ENCODE peak calls at places on chromosomes 11 and 22, in six cellular contexts. F is lower leg skin; D is cardiac septum; N is naive thymus-derived CD4-positive, alpha-beta T cell; P is HTR-8/SVneo; T is gastrocnemius medialis. W is an unnamed sample.

GRCh38 chr11:86041975-86042378 is 26.9 kb downstream of the PICALM start:
- DNase-seq in F (no peak), D (no peak), N (peak), P (peak), T (peak), W (peak)

GRCh38 chr11:133038850-133039249 is 493.5 kb downstream of the OPCML start:
- DNase-seq in F (peak), D (no peak), N (no peak), P (no peak), T (no peak), W (no peak)

GRCh38 chr22:29343313-29343805 is 27.9 kb upstream of the RASL10A start:
- DNase-seq in F (no peak), D (peak), N (no peak), P (no peak), T (no peak), W (peak)

GRCh38 chr11:18650859-18651557 is 16.9 kb upstream of the SPTY2D1 start:
- DNase-seq in F (peak), D (no peak), N (peak), P (no peak), T (no peak), W (peak)

GRCh38 chr11:99682646-99683045 is 661.9 kb downstream of the CNTN5 start:
- DNase-seq in F (no peak), D (no peak), N (no peak), P (no peak), T (no peak), W (no peak)

GRCh38 chr11:64863381-64864060 is 14.9 kb downstream of the EHD1 start:
- DNase-seq in F (no peak), D (no peak), N (no peak), P (no peak), T (no peak), W (no peak)

GRCh38 chr22:20912494-20912893 is 4.7 kb upstream of the CRKL start:
- DNase-seq in F (no peak), D (no peak), N (no peak), P (no peak), T (no peak), W (no peak)

GRCh38 chr22:44807232-44807631 is 54.9 kb downstream of the ARHGAP8 start:
- DNase-seq in F (no peak), D (no peak), N (no peak), P (no peak), T (no peak), W (no peak)

GRCh38 chr11:66985508-66986177 is 10.5 kb downstream of the C11orf86 start:
- DNase-seq in F (no peak), D (no peak), N (no peak), P (no peak), T (peak), W (no peak)

GRCh38 chr11:27012254-27012921 is 18.5 kb downstream of the FIBIN start:
- DNase-seq in F (no peak), D (no peak), N (no peak), P (no peak), T (no peak), W (no peak)

GRCh38 chr22:46657996-46658947 is 38.1 kb downstream of the GRAMD4 start:
- DNase-seq in F (no peak), D (no peak), N (no peak), P (no peak), T (no peak), W (no peak)

GRCh38 chr11:61922539-61922938 is 5.2 kb upstream of the RAB3IL1 start:
- DNase-seq in F (peak), D (peak), N (no peak), P (no peak), T (peak), W (peak)

GRCh38 chr11:2186669-2187266 is 15.2 kb upstream of the TH start:
- DNase-seq in F (no peak), D (no peak), N (peak), P (peak), T (no peak), W (no peak)

GRCh38 chr11:1113405-1114201 is 38.9 kb downstream of the MUC2 start:
- DNase-seq in F (no peak), D (no peak), N (no peak), P (no peak), T (no peak), W (no peak)

GRCh38 chr11:926341-926916 is 759 bp downstream of the AP2A2 start:
- DNase-seq in F (no peak), D (no peak), N (no peak), P (peak), T (no peak), W (peak)

GRCh38 chr11:45162916-45163879 is 16.8 kb downstream of the PRDM11 start:
- DNase-seq in F (no peak), D (peak), N (no peak), P (no peak), T (no peak), W (no peak)

GRCh38 chr11:70176940-70177689 is 26.0 kb upstream of the FADD start:
- DNase-seq in F (no peak), D (no peak), N (peak), P (peak), T (no peak), W (no peak)

GRCh38 chr11:69588270-69588669 is 52.7 kb upstream of the CCND1 start:
- DNase-seq in F (peak), D (peak), N (no peak), P (peak), T (no peak), W (no peak)

GRCh38 chr11:126751242-126751641 is 249.3 kb downstream of the KIRREL3 start:
- DNase-seq in F (no peak), D (no peak), N (no peak), P (no peak), T (no peak), W (no peak)

GRCh38 chr22:43921361-43921760 is 2.2 kb upstream of the PNPLA3 start:
- DNase-seq in F (no peak), D (no peak), N (no peak), P (peak), T (peak), W (no peak)

GRCh38 chr11:36265793-36266628 is 23.2 kb downstream of the COMMD9 start:
- DNase-seq in F (no peak), D (peak), N (peak), P (peak), T (no peak), W (no peak)

GRCh38 chr11:124602193-124602592 is 9.0 kb upstream of the PANX3 start:
- DNase-seq in F (no peak), D (no peak), N (no peak), P (no peak), T (no peak), W (no peak)

GRCh38 chr11:36469063-36469462 is 41.0 kb downstream of the TRAF6 start:
- DNase-seq in F (no peak), D (no peak), N (no peak), P (no peak), T (no peak), W (no peak)

GRCh38 chr11:70477607-70478006 is 79.3 kb downstream of the CTTN start:
- DNase-seq in F (no peak), D (peak), N (no peak), P (no peak), T (no peak), W (no peak)

GRCh38 chr11:72224587-72225410 is at the start of gene INPPL1:
- DNase-seq in F (peak), D (no peak), N (peak), P (no peak), T (no peak), W (peak)

GRCh38 chr22:24335529-24335928 is 64.9 kb downstream of the SPECC1L start:
- DNase-seq in F (no peak), D (no peak), N (no peak), P (no peak), T (no peak), W (no peak)

GRCh38 chr11:134432776-134433175 is 20.7 kb upstream of the B3GAT1 start:
- DNase-seq in F (no peak), D (no peak), N (no peak), P (no peak), T (no peak), W (no peak)